ENCODE peak calls at places on chromosomes 7 and 10, in four cellular contexts. A is HFFc6, F is Panc1, P is AG09309. S is an unnamed sample.

GRCh38 chr7:78370931-78371330 is 572.4 kb downstream of the PHTF2 start:
- DNase-seq in F (no peak), P (no peak), A (no peak), S (no peak)

GRCh38 chr7:30548762-30549344 is 44.2 kb upstream of the GGCT start:
- DNase-seq in F (peak; percentile 55), A (peak; percentile 60), P (no peak), S (peak; percentile 86)

GRCh38 chr10:129764901-129765663 is 199.0 kb downstream of the EBF3 start:
- DNase-seq in F (no peak), A (no peak), P (no peak), S (no peak)

GRCh38 chr7:131627589-131628212 is 71.3 kb upstream of the PODXL start:
- DNase-seq in A (no peak), F (no peak), P (no peak), S (no peak)

GRCh38 chr7:96120445-96120844 is 201.5 kb downstream of the SLC25A13 start:
- DNase-seq in P (no peak), F (no peak), A (no peak), S (no peak)

GRCh38 chr7:151261534-151261933 is 13.0 kb upstream of the SMARCD3 start:
- DNase-seq in P (no peak), A (no peak), F (no peak), S (no peak)

GRCh38 chr7:95479992-95480624 is 5.6 kb upstream of the ASB4 start:
- DNase-seq in P (no peak), F (no peak), A (no peak), S (no peak)

GRCh38 chr10:48885376-48885775 is 54.3 kb downstream of the LRRC18 start:
- DNase-seq in P (no peak), A (no peak), F (no peak), S (peak; percentile 24)

GRCh38 chr10:784377-784758 is 94.9 kb upstream of the DIP2C start:
- DNase-seq in A (no peak), F (no peak), P (no peak), S (no peak)

GRCh38 chr10:110898391-110898790 is 20.6 kb downstream of the BBIP1 start:
- DNase-seq in F (no peak), A (no peak), P (no peak), S (no peak)

GRCh38 chr7:132614428-132615076 is 38.3 kb upstream of the PLXNA4 start:
- DNase-seq in P (no peak), F (no peak), A (no peak), S (peak; percentile 2)

GRCh38 chr10:97714401-97715258 is 1.1 kb downstream of the MARVELD1 start:
- DNase-seq in P (no peak), F (no peak), A (peak; percentile 85), S (no peak)

GRCh38 chr10:101744267-101744666 is 31.6 kb downstream of the FGF8 start:
- DNase-seq in A (no peak), P (no peak), F (no peak), S (no peak)

DNA sequence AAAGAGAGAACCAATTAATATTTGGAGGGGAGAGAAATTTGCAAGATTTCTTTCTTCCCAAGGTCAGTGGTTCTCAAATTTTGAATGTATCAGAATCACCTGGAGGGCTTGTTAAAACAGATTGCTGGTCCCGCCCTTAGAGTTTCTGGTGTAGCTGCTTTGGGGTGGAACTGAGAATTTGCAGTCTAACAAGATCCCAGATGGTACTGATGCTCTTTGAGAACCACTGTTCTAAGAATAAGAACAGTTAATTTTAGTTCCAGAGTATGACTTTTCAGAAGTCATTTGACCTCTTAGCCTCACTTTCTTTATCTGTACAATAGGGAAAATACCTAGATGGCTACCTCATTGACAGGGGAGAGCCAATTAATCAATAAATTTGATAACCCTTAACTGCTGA is 161.6 kb downstream of the PRKG1 start:
- DNase-seq in P (no peak), F (no peak), A (no peak), S (no peak)
- TF ChIP-seq CTCF in P (no peak), F (no peak), A (no peak), S (no peak)

DNA sequence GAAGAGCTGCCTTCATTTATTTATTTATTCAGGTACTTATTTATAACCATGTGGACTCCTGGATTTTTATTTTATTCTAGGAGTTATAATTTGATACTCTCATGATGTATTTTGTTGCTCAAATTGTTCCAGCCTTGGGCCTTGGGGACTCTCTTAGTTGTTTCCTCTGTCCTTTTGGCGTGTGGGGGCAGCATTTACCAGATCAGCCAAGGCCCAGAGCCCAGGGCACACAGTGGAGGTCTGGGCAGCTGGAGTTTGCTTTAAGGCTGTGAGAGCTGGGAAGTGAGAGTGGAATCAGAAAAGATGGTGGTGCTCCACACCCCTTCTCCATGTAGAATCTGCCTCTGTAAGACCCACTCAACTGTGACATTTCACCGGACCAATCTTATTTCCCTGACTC is 398.9 kb downstream of the RPS24 start:
- DNase-seq in A (no peak), F (no peak), P (no peak), S (no peak)
- TF ChIP-seq CTCF in A (peak; percentile 26), F (peak; percentile 51), P (no peak), S (no peak)

GRCh38 chr10:11533328-11533781 is 78.1 kb downstream of the USP6NL start:
- DNase-seq in A (no peak), P (no peak), F (no peak), S (peak; percentile 10)
- TF ChIP-seq CTCF in A (peak; percentile 53), P (peak; percentile 43), F (peak; percentile 36), S (peak; percentile 28)

DNA sequence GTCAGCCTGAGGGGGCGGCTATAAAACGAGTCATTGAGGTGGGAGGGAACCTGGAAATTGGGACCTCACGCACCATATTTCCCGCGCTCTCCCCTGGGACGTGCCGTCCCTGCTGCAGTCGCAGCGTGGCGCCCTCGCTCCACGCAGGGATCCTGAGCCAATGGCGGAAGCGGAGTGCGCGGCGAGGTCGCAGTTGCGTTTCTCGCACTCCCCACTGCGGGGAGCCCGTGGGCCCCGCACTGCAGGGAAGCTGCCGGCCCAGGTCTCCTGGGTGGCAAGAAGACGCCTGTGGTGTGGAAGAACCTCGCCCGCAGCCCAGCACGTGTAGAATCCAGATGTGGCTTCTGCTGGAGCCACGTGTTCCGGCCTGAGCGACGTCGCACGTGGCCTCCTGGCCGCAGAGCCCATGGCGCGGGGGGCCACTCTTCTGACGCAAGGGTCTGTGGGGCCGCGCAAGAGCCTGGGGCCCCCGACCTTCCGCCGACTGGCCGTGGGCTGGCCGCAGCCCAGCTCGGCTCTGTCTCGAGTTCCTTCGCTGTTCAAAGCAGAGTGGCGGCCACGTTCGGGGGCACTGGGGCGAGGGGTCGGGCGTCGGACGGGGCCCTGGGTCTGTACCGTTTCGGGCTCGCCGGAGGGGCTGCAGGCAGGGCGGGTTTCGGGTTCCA is 26.4 kb downstream of the HIF1AN start:
- DNase-seq in P (no peak), F (peak; percentile 30), A (peak; percentile 26), S (peak; percentile 58)
- TF ChIP-seq CTCF in P (peak; percentile 73), F (peak; percentile 100), A (peak; percentile 81), S (peak; percentile 23)

GRCh38 chr10:71814923-71815411 is 36.1 kb downstream of the PSAP start:
- DNase-seq in F (no peak), P (no peak), A (no peak), S (no peak)
- TF ChIP-seq CTCF in F (no peak), P (no peak), A (no peak), S (no peak)